ENCODE peak calls at places on chromosomes 2 and 18, in ten cellular contexts. A, H, P, S, M, N, W, O, T and R are unnamed samples.

GRCh38 chr2:60515751-60516226 is 37.7 kb downstream of the BCL11A start:
- DNase-seq in A (no peak), H (peak), P (no peak), S (no peak), M (peak), N (peak), W (no peak), O (no peak), T (no peak), R (no peak)

GRCh38 chr2:106995560-106995959 is 109.6 kb upstream of the ST6GAL2 start:
- DNase-seq in A (no peak), H (no peak), P (no peak), S (no peak), M (no peak), N (peak), W (no peak), O (no peak), T (no peak), R (no peak)

GRCh38 chr2:224970311-224970710 is 72.0 kb downstream of the DOCK10 start:
- DNase-seq in A (no peak), H (no peak), P (no peak), S (no peak), M (no peak), N (no peak), W (no peak), O (peak), T (no peak), R (no peak)

GRCh38 chr2:46540496-46541342 is 61.4 kb downstream of the TMEM247 start:
- DNase-seq in A (no peak), H (no peak), P (no peak), S (no peak), M (peak), N (peak), W (no peak), O (no peak), T (peak), R (no peak)

GRCh38 chr2:73426161-73426560 is 40.5 kb downstream of the ALMS1 start:
- DNase-seq in A (no peak), H (no peak), P (no peak), S (no peak), M (no peak), N (no peak), W (no peak), O (no peak), T (no peak), R (no peak)

GRCh38 chr2:61762292-61762691 is 91.6 kb downstream of the FAM161A start:
- DNase-seq in A (no peak), H (no peak), P (no peak), S (no peak), M (no peak), N (peak), W (no peak), O (no peak), T (no peak), R (no peak)

GRCh38 chr2:238894950-238895298 is 47.0 kb downstream of the TWIST2 start:
- DNase-seq in A (no peak), H (no peak), P (no peak), S (no peak), M (peak), N (peak), W (no peak), O (no peak), T (no peak), R (no peak)

GRCh38 chr2:109098921-109099273 is 30.1 kb upstream of the SH3RF3 start:
- DNase-seq in A (no peak), H (no peak), P (no peak), S (no peak), M (no peak), N (no peak), W (no peak), O (no peak), T (no peak), R (no peak)

GRCh38 chr2:146207417-146207816 is 1637.4 kb upstream of the ACVR2A start:
- DNase-seq in A (no peak), H (no peak), P (no peak), S (no peak), M (no peak), N (no peak), W (no peak), O (no peak), T (no peak), R (no peak)

GRCh38 chr2:209933499-209934458 is 68.7 kb upstream of the RPE start:
- DNase-seq in A (no peak), H (peak), P (no peak), S (no peak), M (peak), N (peak), W (no peak), O (no peak), T (no peak), R (no peak)

GRCh38 chr2:42359304-42359749 is 1.7 kb downstream of the COX7A2L start:
- DNase-seq in A (no peak), H (no peak), P (no peak), S (no peak), M (no peak), N (peak), W (no peak), O (peak), T (no peak), R (no peak)

GRCh38 chr2:176039375-176039774 is 37.3 kb upstream of the LNPK start:
- DNase-seq in A (no peak), H (no peak), P (no peak), S (no peak), M (no peak), N (no peak), W (no peak), O (no peak), T (no peak), R (no peak)

DNA sequence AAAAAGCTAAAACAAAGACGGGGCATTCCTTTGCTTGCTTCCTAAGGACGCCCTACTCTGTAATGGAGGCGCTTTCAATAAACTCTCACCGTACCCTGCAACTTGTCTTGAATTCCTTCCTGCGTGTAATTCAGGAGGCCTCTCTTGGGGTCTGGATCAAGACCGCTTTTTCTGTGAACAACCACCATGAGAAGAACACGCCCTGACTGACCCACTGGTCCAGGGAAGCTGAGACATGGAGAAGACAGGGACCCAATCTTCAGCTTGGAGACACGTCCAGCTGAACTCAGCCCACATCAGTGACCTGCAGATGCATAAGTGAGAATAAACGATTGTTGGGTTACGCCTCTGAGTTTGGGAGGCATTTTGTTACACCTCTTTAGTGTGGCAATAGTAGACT is 7.8 kb upstream of the NARS1 start:
- DNase-seq in A (no peak), H (no peak), P (no peak), S (no peak), M (no peak), N (no peak), W (no peak), O (no peak), T (no peak), R (no peak)
- H3K4me3 ChIP-seq in A (peak), H (no peak), P (peak), S (peak), M (peak), N (no peak), W (peak), O (peak), T (peak), R (peak)

GRCh38 chr2:199663157-199663556 is 187.8 kb downstream of the FTCDNL1 start:
- DNase-seq in A (no peak), H (no peak), P (no peak), S (no peak), M (no peak), N (no peak), W (no peak), O (peak), T (no peak), R (no peak)

GRCh38 chr2:199668648-199669047 is 182.3 kb downstream of the FTCDNL1 start:
- DNase-seq in A (no peak), H (no peak), P (no peak), S (no peak), M (no peak), N (no peak), W (no peak), O (no peak), T (no peak), R (no peak)
- H3K4me3 ChIP-seq in A (no peak), H (no peak), P (no peak), S (no peak), M (no peak), N (no peak), W (no peak), O (no peak), T (no peak), R (no peak)

GRCh38 chr2:159891917-159892691 is 94.1 kb upstream of the CD302 start:
- DNase-seq in A (no peak), H (no peak), P (no peak), S (no peak), M (peak), N (peak), W (no peak), O (peak), T (no peak), R (no peak)
- H3K4me3 ChIP-seq in A (no peak), H (no peak), P (no peak), S (no peak), M (no peak), N (no peak), W (no peak), O (no peak), T (no peak), R (no peak)

DNA sequence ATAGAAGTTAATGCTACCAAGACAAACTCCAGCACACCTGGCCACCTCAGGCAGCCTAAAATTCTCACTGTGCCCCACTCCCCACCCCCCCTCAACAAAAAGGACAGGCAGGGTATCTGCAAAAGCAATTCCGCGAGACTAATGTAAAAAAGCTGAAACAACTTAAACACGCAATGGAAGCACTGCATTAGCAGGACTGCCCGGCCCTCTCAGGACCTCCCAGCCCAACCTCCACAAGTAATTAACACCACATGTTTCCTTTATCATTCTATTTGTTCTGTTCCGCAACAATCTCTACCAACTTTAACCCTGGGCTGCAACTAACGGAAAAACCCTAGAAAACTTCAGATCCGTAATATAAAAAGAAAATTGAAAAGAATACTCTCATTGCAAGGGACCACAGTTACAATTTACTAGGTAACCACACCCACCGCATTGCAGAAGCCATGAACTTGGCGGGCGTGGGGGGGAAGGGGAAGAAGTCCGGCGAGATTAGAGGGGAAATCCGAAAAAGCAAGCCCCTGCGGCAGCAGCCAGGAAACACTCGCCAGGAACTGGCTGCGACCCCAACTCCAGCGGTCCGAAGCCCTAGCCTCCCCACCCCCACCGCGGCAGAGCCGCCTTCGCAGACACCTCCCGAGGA is 1.3 kb downstream of the EPB41L3 start:
- DNase-seq in A (no peak), H (no peak), P (no peak), S (no peak), M (no peak), N (peak), W (peak), O (no peak), T (peak), R (no peak)
- H3K4me3 ChIP-seq in A (peak), H (peak), P (no peak), S (peak), M (peak), N (peak), W (peak), O (no peak), T (peak), R (no peak)

DNA sequence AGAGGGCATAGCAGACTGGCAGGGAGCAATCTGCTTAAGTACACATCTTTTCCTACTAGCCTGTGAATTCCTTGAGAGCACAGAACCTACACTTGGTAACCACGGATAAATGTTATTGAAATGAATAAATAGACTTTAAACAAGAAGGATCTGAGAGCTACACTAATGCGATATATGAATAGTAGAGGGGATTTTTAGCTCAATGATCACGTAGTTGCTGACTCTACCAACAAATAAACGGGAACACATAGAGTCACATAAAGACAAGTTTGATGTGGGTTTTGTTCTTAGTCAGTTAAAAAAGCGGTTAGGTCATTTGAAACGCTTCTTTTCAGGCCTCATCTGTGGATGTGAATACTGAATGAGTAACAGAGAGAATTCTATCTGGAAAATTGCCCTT is 290.3 kb upstream of the CCDC68 start:
- DNase-seq in A (no peak), H (no peak), P (no peak), S (no peak), M (no peak), N (no peak), W (no peak), O (no peak), T (no peak), R (no peak)
- H3K4me3 ChIP-seq in A (no peak), H (no peak), P (no peak), S (no peak), M (no peak), N (no peak), W (no peak), O (no peak), T (no peak), R (no peak)

GRCh38 chr2:27305516-27305915 is 2.7 kb downstream of the UCN start:
- DNase-seq in A (no peak), H (no peak), P (no peak), S (no peak), M (no peak), N (no peak), W (no peak), O (no peak), T (no peak), R (no peak)

GRCh38 chr2:27306657-27307544 is 1.3 kb downstream of the UCN start:
- DNase-seq in A (no peak), H (no peak), P (peak), S (no peak), M (no peak), N (peak), W (no peak), O (no peak), T (no peak), R (no peak)

GRCh38 chr2:27304488-27305240 is 3.6 kb downstream of the UCN start:
- DNase-seq in A (no peak), H (no peak), P (no peak), S (no peak), M (no peak), N (no peak), W (no peak), O (no peak), T (no peak), R (no peak)

GRCh38 chr2:27307545-27308358 is 493 bp downstream of the UCN start:
- DNase-seq in A (no peak), H (no peak), P (no peak), S (no peak), M (no peak), N (peak), W (no peak), O (no peak), T (peak), R (no peak)

DNA sequence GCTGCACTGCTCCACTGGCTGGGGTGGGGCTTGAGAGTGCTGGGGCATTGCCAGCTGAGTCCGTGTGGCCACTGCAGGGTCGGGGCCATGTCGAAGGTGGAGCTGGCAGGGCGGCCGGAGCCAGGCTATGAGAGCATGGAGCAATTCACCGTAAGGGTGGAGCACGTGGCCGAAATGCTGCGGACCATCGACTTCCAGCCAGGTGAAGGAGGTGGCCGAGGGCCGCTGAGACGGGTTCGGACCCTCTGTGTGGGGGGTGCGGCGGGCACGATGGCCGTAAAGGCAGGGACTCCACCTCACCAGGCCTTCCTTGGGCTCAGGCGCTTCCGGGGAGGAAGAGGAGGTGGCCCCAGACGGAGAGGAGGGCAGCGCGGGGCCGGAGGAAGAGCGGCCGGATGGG is 2.1 kb downstream of the UCN start:
- DNase-seq in A (no peak), H (no peak), P (no peak), S (no peak), M (no peak), N (no peak), W (no peak), O (no peak), T (no peak), R (no peak)
- H3K4me3 ChIP-seq in A (no peak), H (no peak), P (no peak), S (peak), M (no peak), N (no peak), W (no peak), O (no peak), T (no peak), R (no peak)

DNA sequence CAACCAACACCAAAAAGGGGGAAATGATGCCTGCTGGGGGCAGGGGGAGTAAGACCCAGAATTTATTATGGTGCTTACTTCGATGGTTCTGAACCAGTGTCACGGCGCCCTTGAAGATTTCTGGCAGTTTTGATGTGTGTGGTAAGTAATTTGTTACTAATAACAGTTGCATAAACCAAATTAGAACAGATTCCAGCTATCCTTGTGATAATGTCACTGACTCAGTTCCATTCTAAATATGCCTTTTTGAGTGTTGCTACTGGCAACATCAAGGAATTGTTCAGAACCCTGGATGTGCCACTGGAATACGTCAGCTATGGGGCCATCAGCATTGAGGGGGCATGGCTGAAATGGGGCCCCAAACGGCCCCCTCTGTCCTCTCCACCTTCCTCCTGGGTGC is 11.6 kb downstream of the SAG start:
- DNase-seq in A (no peak), H (no peak), P (no peak), S (no peak), M (no peak), N (no peak), W (no peak), O (no peak), T (no peak), R (no peak)
- H3K4me3 ChIP-seq in A (no peak), H (no peak), P (no peak), S (no peak), M (no peak), N (no peak), W (no peak), O (no peak), T (no peak), R (no peak)

DNA sequence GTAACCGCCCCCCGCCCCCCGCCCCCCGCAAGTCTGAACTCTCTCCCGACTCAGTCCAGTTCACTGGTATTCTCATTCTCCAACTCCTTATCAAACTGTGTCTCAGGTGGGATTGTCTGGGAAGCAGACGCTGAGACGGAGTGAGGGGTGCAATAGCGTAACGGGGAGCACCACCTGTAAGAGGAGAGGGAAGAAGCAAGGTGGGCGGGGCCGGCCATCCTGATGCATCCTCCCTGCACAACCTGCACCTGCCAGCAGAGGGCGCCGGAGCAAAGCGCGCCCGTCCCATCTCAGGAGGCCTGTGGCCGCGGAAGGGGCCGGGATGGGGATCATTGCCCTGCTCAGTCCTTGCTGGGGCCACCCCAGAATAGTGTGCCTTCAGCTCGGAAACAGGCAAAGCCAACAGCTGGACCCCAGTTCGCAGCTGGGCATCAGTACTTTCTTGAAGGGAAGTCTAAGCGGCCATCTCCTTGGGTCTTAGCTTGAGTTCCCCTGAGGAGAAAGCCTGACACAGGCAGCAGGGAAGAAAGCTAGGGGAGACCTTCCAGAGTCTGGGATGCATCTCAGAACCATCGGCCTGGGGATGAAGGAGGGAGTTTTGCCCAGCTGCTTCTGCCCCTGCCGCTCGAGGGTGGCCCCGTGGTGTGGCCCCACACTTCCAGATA is 208.0 kb downstream of the TFCP2L1 start:
- DNase-seq in A (peak), H (no peak), P (peak), S (peak), M (no peak), N (peak), W (peak), O (peak), T (peak), R (peak)
- H3K4me3 ChIP-seq in A (no peak), H (no peak), P (no peak), S (no peak), M (no peak), N (no peak), W (no peak), O (no peak), T (no peak), R (no peak)